ENCODE peak calls at places on chromosome 1, in nine cellular contexts. R is mesendoderm, F is A549, W is left ventricle myocardium inferior, T is immature natural killer cell, B is NCI-H1105, P is B cell, H is NCI-H82, O is EH. S is an unnamed sample.

GRCh38 chr1:27868932-27869718 is 3.2 kb upstream of the THEMIS2 start:
- DNase-seq in R (no peak), F (no peak), W (peak; percentile 52), T (peak; percentile 86), B (no peak), P (peak; percentile 72), H (no peak), O (no peak), S (no peak)

GRCh38 chr1:232856556-232856955 is 51.3 kb downstream of the MAP10 start:
- DNase-seq in R (peak; percentile 2), F (no peak), W (no peak), T (no peak), B (no peak), P (no peak), H (no peak), O (peak; percentile 4), S (no peak)

GRCh38 chr1:24157921-24158481 is 15.1 kb upstream of the IL22RA1 start:
- DNase-seq in R (peak; percentile 31), F (peak; percentile 28), W (no peak), T (no peak), B (no peak), P (no peak), H (peak; percentile 69), O (peak; percentile 15), S (no peak)

GRCh38 chr1:181646723-181647122 is 163.4 kb downstream of the CACNA1E start:
- DNase-seq in R (no peak), F (no peak), W (no peak), T (no peak), B (peak; percentile 25), P (no peak), H (no peak), O (no peak), S (no peak)

GRCh38 chr1:111768023-111768422 is 12.3 kb downstream of the DDX20 start:
- DNase-seq in R (no peak), F (no peak), W (no peak), T (no peak), B (no peak), P (no peak), H (no peak), O (no peak), S (no peak)

GRCh38 chr1:7579016-7579415 is 192.1 kb upstream of the VAMP3 start:
- DNase-seq in R (no peak), F (no peak), W (no peak), T (no peak), B (no peak), P (no peak), H (no peak), O (no peak), S (no peak)

GRCh38 chr1:214990619-214991018 is 91.9 kb upstream of the KCNK2 start:
- DNase-seq in R (no peak), F (peak; percentile 2), W (no peak), T (no peak), B (no peak), P (no peak), H (no peak), O (peak; percentile 98), S (peak; percentile 98)

GRCh38 chr1:168084396-168085231 is 52.1 kb downstream of the GPR161 start:
- DNase-seq in R (peak; percentile 71), F (peak; percentile 50), W (peak; percentile 64), T (peak; percentile 42), B (no peak), P (peak; percentile 56), H (peak; percentile 72), O (peak; percentile 48), S (no peak)

GRCh38 chr1:147084273-147085096 is 87.8 kb downstream of the PRKAB2 start:
- DNase-seq in R (peak; percentile 99), F (peak; percentile 89), W (peak; percentile 44), T (peak; percentile 78), B (peak; percentile 60), P (peak; percentile 80), H (peak; percentile 97), O (peak; percentile 89), S (peak; percentile 88)

GRCh38 chr1:227308367-227309336 is 9.6 kb downstream of the CDC42BPA start:
- DNase-seq in R (no peak), F (no peak), W (no peak), T (no peak), B (no peak), P (no peak), H (no peak), O (no peak), S (no peak)

GRCh38 chr1:85179517-85179916 is 21.3 kb downstream of the SYDE2 start:
- DNase-seq in R (no peak), F (no peak), W (no peak), T (no peak), B (no peak), P (no peak), H (no peak), O (no peak), S (no peak)

GRCh38 chr1:228307218-228308023 is 99.2 kb downstream of the TRIM11 start:
- DNase-seq in R (no peak), F (no peak), W (peak; percentile 14), T (no peak), B (no peak), P (no peak), H (no peak), O (no peak), S (no peak)

GRCh38 chr1:201307760-201308499 is 24.6 kb downstream of the PKP1 start:
- DNase-seq in R (peak; percentile 65), F (peak; percentile 37), W (no peak), T (no peak), B (no peak), P (no peak), H (no peak), O (no peak), S (no peak)

S was measured in astrocyte.